ENCODE peak calls at places on chromosomes 4 and X, in five cellular contexts. O is cardiac muscle cell, E is tibial artery, I is kidney, R is neural progenitor cell. N is an unnamed sample.
A peak's percentile ranks its signal among the peaks of the same experiment; 100 is the strongest.

GRCh38 chr4:126733301-126733700 is 899.5 kb upstream of the INTU start:
- DNase-seq in E (no peak), I (no peak), R (no peak), O (no peak), N (no peak)

GRCh38 chr4:5824635-5825034 is 68.3 kb downstream of the CRMP1 start:
- DNase-seq in E (no peak), R (peak; percentile 53), O (peak; percentile 23), I (no peak), N (no peak)

GRCh38 chrX:46589977-46590723 is 16.6 kb downstream of the CHST7 start:
- DNase-seq in I (no peak), O (no peak), R (no peak), E (no peak), N (no peak)

GRCh38 chr4:125985856-125986255 is 671.1 kb downstream of the FAT4 start:
- DNase-seq in I (no peak), O (no peak), E (no peak), R (no peak), N (peak; percentile 24)

GRCh38 chrX:97524997-97525396 is 641.3 kb downstream of the RPA4 start:
- DNase-seq in R (peak; percentile 17), O (no peak), E (no peak), I (no peak), N (peak; percentile 2)

GRCh38 chrX:7084841-7085240 is 62.7 kb upstream of the STS start:
- DNase-seq in E (no peak), R (no peak), I (no peak), O (no peak), N (no peak)

GRCh38 chrX:19964017-19964710 is 26.7 kb downstream of the BCLAF3 start:
- DNase-seq in E (no peak), R (no peak), I (no peak), O (no peak), N (no peak)

GRCh38 chr4:38950734-38951133 is 81.5 kb downstream of the TMEM156 start:
- DNase-seq in R (no peak), O (no peak), E (no peak), I (no peak), N (no peak)

GRCh38 chr4:40555176-40555900 is 74.3 kb downstream of the RBM47 start:
- DNase-seq in R (no peak), I (no peak), E (no peak), O (no peak), N (no peak)

GRCh38 chr4:1194028-1194900 is 21.9 kb upstream of the SPON2 start:
- DNase-seq in O (no peak), R (no peak), I (peak; percentile 92), E (peak; percentile 52), N (no peak)

GRCh38 chr4:39910064-39910463 is 67.6 kb downstream of the PDS5A start:
- DNase-seq in I (no peak), R (no peak), O (no peak), E (no peak), N (no peak)

GRCh38 chr4:113979157-113979972 is at the start of gene ARSJ:
- DNase-seq in O (peak; percentile 73), I (peak; percentile 87), R (peak; percentile 76), E (peak; percentile 46), N (peak; percentile 32)

GRCh38 chr4:70818173-70818856 is 21.4 kb downstream of the GRSF1 start:
- DNase-seq in I (no peak), R (no peak), E (no peak), O (no peak), N (no peak)

GRCh38 chr4:649293-649625 is 23.9 kb downstream of the PDE6B start:
- DNase-seq in O (no peak), E (no peak), I (peak; percentile 45), R (no peak), N (no peak)

GRCh38 chr4:168269879-168270278 is 48.7 kb downstream of the DDX60 start:
- DNase-seq in O (no peak), E (no peak), R (no peak), I (no peak), N (no peak)

GRCh38 chrX:100819534-100819836 is 706 bp upstream of the CSTF2 start:
- DNase-seq in E (no peak), O (no peak), I (peak; percentile 62), R (no peak), N (no peak)

GRCh38 chr4:55297346-55297745 is 48.7 kb upstream of the SRD5A3 start:
- DNase-seq in E (no peak), I (no peak), O (no peak), R (no peak), N (peak; percentile 70)

GRCh38 chr4:143406523-143406922 is 69.8 kb downstream of the GAB1 start:
- DNase-seq in E (peak; percentile 92), R (no peak), I (peak; percentile 80), O (no peak), N (no peak)

GRCh38 chr4:79574741-79575451 is 166.9 kb upstream of the GK2 start:
- DNase-seq in O (no peak), R (no peak), E (no peak), I (no peak), N (no peak)

GRCh38 chrX:56232221-56233082 is at the start of gene KLF8:
- DNase-seq in O (peak; percentile 43), I (peak; percentile 83), E (peak; percentile 55), R (peak; percentile 77), N (peak; percentile 62)

GRCh38 chr4:35556387-35556786 is 687.9 kb downstream of the ARAP2 start:
- DNase-seq in I (no peak), E (no peak), R (no peak), O (no peak), N (no peak)

GRCh38 chrX:107935664-107936433 is 46.3 kb downstream of the TEX13B start:
- DNase-seq in R (peak; percentile 23), E (no peak), O (peak; percentile 10), I (peak; percentile 49), N (peak; percentile 28)

GRCh38 chrX:2696698-2697215 is 5.7 kb downstream of the CD99 start:
- DNase-seq in O (no peak), I (no peak), E (no peak), R (no peak), N (peak; percentile 55)

GRCh38 chrX:44462851-44463250 is 79.8 kb downstream of the FUNDC1 start:
- DNase-seq in I (no peak), E (peak; percentile 30), O (no peak), R (no peak), N (no peak)

GRCh38 chrX:43349363-43349762 is 306.7 kb upstream of the MAOA start:
- DNase-seq in R (peak; percentile 62), E (no peak), O (peak; percentile 46), I (no peak), N (no peak)

GRCh38 chr4:53619431-53619830 is 28.1 kb upstream of the LNX1 start:
- DNase-seq in O (no peak), I (no peak), R (no peak), E (no peak), N (no peak)

GRCh38 chr4:176340871-176341685 is 21.3 kb downstream of the SPCS3 start:
- DNase-seq in E (no peak), R (peak; percentile 55), I (no peak), O (peak; percentile 52), N (no peak)

GRCh38 chr4:4492161-4492847 is 49.5 kb downstream of the STX18 start:
- DNase-seq in I (no peak), O (no peak), R (no peak), E (no peak), N (no peak)

GRCh38 chr4:92299152-92299551 is 4.6 kb upstream of the GRID2 start:
- DNase-seq in I (no peak), R (no peak), O (no peak), E (no peak), N (no peak)

GRCh38 chr4:140223056-140223810 is 69.2 kb upstream of the MAML3 start:
- DNase-seq in I (no peak), E (no peak), R (no peak), O (no peak), N (no peak)

GRCh38 chr4:135418353-135418752 is 1216.8 kb upstream of the PABPC4L start:
- DNase-seq in I (no peak), O (no peak), R (peak; percentile 26), E (no peak), N (no peak)

GRCh38 chr4:11624370-11624769 is 195.7 kb upstream of the HS3ST1 start:
- DNase-seq in I (no peak), O (no peak), R (no peak), E (no peak), N (peak; percentile 76)

GRCh38 chr4:15805583-15806517 is 27.7 kb downstream of the CD38 start:
- DNase-seq in R (peak; percentile 78), E (peak; percentile 41), O (peak; percentile 69), I (no peak), N (peak; percentile 59)

GRCh38 chrX:64206556-64207162 is 1.2 kb upstream of the AMER1 start:
- DNase-seq in I (no peak), E (no peak), R (peak; percentile 28), O (peak; percentile 51), N (peak; percentile 39)

DNA sequence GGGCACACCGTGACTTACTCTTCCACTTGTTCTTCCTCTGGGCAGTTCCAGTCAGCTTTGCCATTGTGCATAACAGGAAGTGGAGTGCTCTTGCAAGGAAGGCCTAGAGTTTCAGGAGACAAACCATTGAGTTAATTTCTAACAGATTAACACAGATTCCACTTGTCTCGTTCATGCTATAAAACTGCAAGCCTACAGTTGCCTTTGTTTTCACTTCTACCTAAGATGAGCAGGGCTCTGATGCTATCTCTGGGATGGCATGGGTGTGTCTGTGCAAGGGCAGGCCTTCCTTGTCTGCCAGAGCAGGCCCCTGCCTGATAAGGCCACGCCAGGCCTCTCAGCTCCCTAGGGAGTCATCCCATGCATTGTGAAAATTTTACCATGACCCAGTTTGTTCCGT is 67.7 kb upstream of the PGRMC2 start:
- DNase-seq in E (no peak), R (no peak), I (no peak), O (no peak), N (no peak)
- H3K27ac ChIP-seq in E (no peak overlapping the region), R (no peak overlapping the region), I (peak overlapping the region; percentile 58), O (no peak overlapping the region), N (peak overlapping the region; percentile 90)

DNA sequence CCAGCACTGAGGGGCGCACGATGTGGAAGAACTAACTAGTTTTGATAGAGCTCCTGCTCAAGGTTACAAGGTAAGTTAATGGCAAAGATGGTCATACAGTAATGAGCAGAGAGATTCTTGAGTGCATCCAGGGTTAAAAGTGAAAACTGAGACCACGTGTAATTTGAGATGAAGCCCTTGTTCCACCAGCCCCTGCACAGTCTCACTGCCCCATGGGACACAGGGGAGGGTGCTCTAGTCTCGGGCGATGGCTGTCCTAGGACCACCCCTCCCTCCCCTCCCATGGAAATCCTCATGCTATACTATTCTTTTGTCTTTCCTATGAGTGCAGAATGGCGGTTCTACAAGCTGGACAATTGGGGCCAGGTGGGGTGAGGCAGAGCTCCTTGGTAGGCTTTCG is 1.8 kb downstream of the G6PD start:
- DNase-seq in R (no peak), O (peak; percentile 17), I (peak; percentile 23), E (no peak), N (no peak)
- H3K4me3 ChIP-seq in R (no peak overlapping the region), O (no peak overlapping the region), I (no peak overlapping the region), E (no peak overlapping the region), N (peak overlapping the region; percentile 99)

GRCh38 chrX:10011261-10011931 is 44.2 kb downstream of the CLDN34 start:
- DNase-seq in R (peak; percentile 58), O (no peak), E (no peak), I (no peak), N (no peak)
- H3K27ac ChIP-seq in R (peak overlapping the region; percentile 95), O (no peak overlapping the region), E (no peak overlapping the region), I (no peak overlapping the region), N (no peak overlapping the region)

GRCh38 chrX:103610282-103610681 is 2.5 kb downstream of the TCEAL3 start:
- DNase-seq in E (no peak), O (no peak), I (no peak), R (no peak), N (no peak)

GRCh38 chrX:103607385-103608304 is at the start of gene TCEAL3:
- DNase-seq in I (peak; percentile 88), E (peak; percentile 45), R (peak; percentile 67), O (peak; percentile 63), N (peak; percentile 39)

GRCh38 chrX:103613362-103613761 is 5.6 kb downstream of the TCEAL3 start:
- DNase-seq in O (no peak), I (no peak), E (no peak), R (no peak), N (no peak)

GRCh38 chrX:103608305-103608963 is 671 bp downstream of the TCEAL3 start:
- DNase-seq in R (peak; percentile 11), E (no peak), O (no peak), I (peak; percentile 78), N (no peak)
- H3K4me3 ChIP-seq in R (peak overlapping the region; percentile 68), E (peak overlapping the region; percentile 84), O (peak overlapping the region; percentile 72), I (peak overlapping the region; percentile 55), N (peak overlapping the region; percentile 65)